ENCODE peak calls at places on chromosomes 5 and 9, in seven cellular contexts. E is dorsolateral prefrontal cortex, Z is pancreas, I is ovary, D is heart right ventricle, H is stomach, X is AG04450. M is an unnamed sample.

GRCh38 chr5:173718469-173718868 is 102.0 kb upstream of the BOD1 start:
- DNase-seq in I (no peak), D (no peak), E (no peak), X (no peak), H (no peak), Z (no peak), M (no peak)

GRCh38 chr9:137085918-137086530 is 761 bp upstream of the MAN1B1 start:
- DNase-seq in I (peak; percentile 45), H (peak; percentile 44), Z (peak; percentile 56), E (no peak), X (no peak), D (peak; percentile 45), M (no peak)

GRCh38 chr5:115309751-115310370 is 13.4 kb upstream of the CCDC112 start:
- DNase-seq in X (peak; percentile 7), I (no peak), D (no peak), E (no peak), H (no peak), Z (no peak), M (no peak)

GRCh38 chr9:105557804-105558610 is at the start of gene FKTN:
- DNase-seq in I (peak; percentile 84), X (peak; percentile 47), H (peak; percentile 90), E (peak; percentile 88), Z (peak; percentile 89), D (peak; percentile 91), M (peak; percentile 87)

GRCh38 chr9:137477778-137478612 is 18.9 kb upstream of the NSMF start:
- DNase-seq in I (no peak), H (no peak), Z (no peak), X (no peak), E (no peak), D (no peak), M (no peak)

GRCh38 chr9:88396836-88397577 is 8.8 kb downstream of the SPIN1 start:
- DNase-seq in H (no peak), Z (no peak), D (no peak), I (no peak), E (no peak), X (no peak), M (no peak)

GRCh38 chr5:94807985-94808384 is 189.5 kb downstream of the SLF1 start:
- DNase-seq in X (no peak), E (peak; percentile 59), I (no peak), Z (no peak), H (no peak), D (no peak), M (no peak)

GRCh38 chr9:19615036-19615435 is 173.8 kb downstream of the SLC24A2 start:
- DNase-seq in E (peak; percentile 11), X (no peak), H (no peak), Z (no peak), D (no peak), I (no peak), M (no peak)

GRCh38 chr9:89502038-89502601 is 4.2 kb upstream of the SEMA4D start:
- DNase-seq in Z (no peak), X (no peak), I (no peak), D (no peak), H (no peak), E (no peak), M (no peak)

GRCh38 chr5:5242056-5242455 is 101.9 kb downstream of the ADAMTS16 start:
- DNase-seq in I (no peak), X (no peak), Z (no peak), E (no peak), H (no peak), D (no peak), M (no peak)

GRCh38 chr9:34496149-34496712 is 26.6 kb downstream of the ENHO start:
- DNase-seq in D (no peak), H (no peak), X (no peak), I (no peak), Z (no peak), E (no peak), M (no peak)

GRCh38 chr5:77774981-77775772 is 962 bp downstream of the TBCA start:
- DNase-seq in I (no peak), X (peak; percentile 8), Z (no peak), D (no peak), H (no peak), E (no peak), M (peak; percentile 42)

GRCh38 chr5:133343196-133343595 is 269.1 kb downstream of the FSTL4 start:
- DNase-seq in Z (no peak), D (no peak), E (no peak), X (no peak), H (no peak), I (no peak), M (no peak)

GRCh38 chr5:151060742-151061141 is 20.1 kb downstream of the TNIP1 start:
- DNase-seq in X (no peak), H (no peak), D (no peak), I (no peak), E (no peak), Z (no peak), M (no peak)

GRCh38 chr5:90888511-90889324 is 330.1 kb downstream of the ADGRV1 start:
- DNase-seq in X (no peak), I (no peak), H (no peak), D (no peak), Z (no peak), E (no peak), M (no peak)

GRCh38 chr9:82923410-82924242 is 139.3 kb downstream of the RASEF start:
- DNase-seq in H (no peak), D (no peak), I (no peak), X (no peak), E (no peak), Z (no peak), M (peak; percentile 32)

GRCh38 chr5:132439521-132440206 is 50.9 kb downstream of the IRF1 start:
- DNase-seq in E (peak; percentile 21), Z (no peak), H (no peak), X (peak; percentile 83), I (peak; percentile 87), D (peak; percentile 79), M (peak; percentile 84)

GRCh38 chr5:163682226-163682625 is 176.8 kb downstream of the MAT2B start:
- DNase-seq in D (no peak), Z (no peak), H (no peak), E (no peak), I (no peak), X (no peak), M (no peak)

DNA sequence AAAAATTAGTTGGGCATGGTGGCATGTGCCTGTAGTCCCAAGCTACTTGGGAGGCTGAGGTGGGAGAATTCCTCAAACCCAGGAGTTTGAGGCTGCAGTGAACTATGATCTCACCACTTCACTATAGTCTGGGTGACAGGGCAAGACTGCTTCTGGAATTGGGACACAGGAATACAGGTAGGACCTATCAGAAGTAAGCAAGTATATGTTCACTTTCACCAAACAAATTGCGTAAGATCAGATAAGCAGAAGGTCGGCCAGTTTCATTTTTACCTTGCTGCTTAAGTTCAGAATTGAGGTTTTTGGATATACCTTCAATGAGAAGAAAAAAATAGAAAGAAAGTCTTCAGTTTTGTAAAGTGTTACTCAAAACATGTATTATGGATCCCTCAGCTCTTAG is 171.7 kb downstream of the MAT2B start:
- DNase-seq in I (no peak), H (no peak), E (no peak), X (no peak), D (no peak), Z (no peak), M (no peak)
- TF ChIP-seq CTCF in I (no peak), H (no peak), E (no peak), X (no peak), D (no peak), Z (no peak), M (no peak)

GRCh38 chr5:112420111-112420864 is 1.2 kb upstream of the EPB41L4A start:
- DNase-seq in X (no peak), E (peak; percentile 20), D (peak; percentile 86), I (peak; percentile 69), H (peak; percentile 88), Z (peak; percentile 85), M (peak; percentile 38)

GRCh38 chr5:112418412-112419049 is 546 bp downstream of the EPB41L4A start:
- DNase-seq in E (no peak), H (no peak), X (no peak), D (peak; percentile 9), I (peak; percentile 16), Z (peak; percentile 13), M (no peak)

GRCh38 chr5:112419596-112420110 is 576 bp upstream of the EPB41L4A start:
- DNase-seq in X (no peak), H (peak; percentile 69), Z (peak; percentile 59), I (peak; percentile 47), D (peak; percentile 74), E (no peak), M (no peak)

GRCh38 chr5:112417931-112418358 is 1.1 kb downstream of the EPB41L4A start:
- DNase-seq in D (peak; percentile 78), E (no peak), Z (peak; percentile 32), H (peak; percentile 49), X (no peak), I (peak; percentile 29), M (peak; percentile 30)

DNA sequence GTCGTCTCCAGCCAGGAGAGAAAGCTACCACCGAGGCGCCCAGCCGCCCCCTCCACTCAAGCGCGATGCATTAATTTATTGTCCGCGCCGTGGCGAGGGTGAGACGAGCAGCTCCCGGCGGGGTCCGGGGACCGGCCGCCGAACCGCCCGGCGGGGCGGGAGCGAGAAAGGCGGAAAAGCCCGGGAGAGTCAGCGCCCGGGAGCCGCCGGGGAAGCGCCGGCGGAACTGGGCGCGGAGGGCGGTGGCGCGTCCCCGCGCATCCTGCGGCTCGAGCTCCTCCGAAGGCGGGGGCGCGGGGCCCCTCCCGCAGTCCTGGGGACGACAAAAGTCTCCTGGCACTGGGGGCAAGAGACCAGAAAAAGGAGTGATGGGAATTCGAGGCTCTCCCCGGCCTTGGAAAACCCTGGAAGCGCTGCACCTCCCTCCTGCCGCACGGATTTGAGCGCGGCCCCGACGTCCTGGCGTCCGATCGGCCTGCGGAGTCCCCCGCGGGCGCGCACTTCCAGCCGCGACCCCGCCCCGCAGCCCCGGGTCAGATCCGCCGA is at the start of gene EPB41L4A:
- DNase-seq in Z (peak; percentile 26), D (peak; percentile 46), X (no peak), I (peak; percentile 20), H (peak; percentile 29), E (no peak), M (no peak)
- H3K27me3 ChIP-seq in Z (no peaks in the 10 kb centered on the region), D (no peaks in the 10 kb centered on the region), X (peaks cover 30% of the 10 kb centered on the region), I (no peaks in the 10 kb centered on the region), H (peaks cover 7% of the 10 kb centered on the region), E (no peaks in the 10 kb centered on the region), M (peaks cover 19% of the 10 kb centered on the region)

GRCh38 chr5:172451771-172452197 is 2.5 kb downstream of the SH3PXD2B start:
- DNase-seq in D (no peak), X (no peak), E (no peak), Z (no peak), H (peak; percentile 21), I (peak; percentile 70), M (peak; percentile 79)
- H3K4me3 ChIP-seq in D (no peak overlapping the region), X (peak overlapping the region; percentile 28), E (no peak overlapping the region), Z (no peak overlapping the region), H (peak overlapping the region; percentile 92), I (no peak overlapping the region), M (no peak overlapping the region)

DNA sequence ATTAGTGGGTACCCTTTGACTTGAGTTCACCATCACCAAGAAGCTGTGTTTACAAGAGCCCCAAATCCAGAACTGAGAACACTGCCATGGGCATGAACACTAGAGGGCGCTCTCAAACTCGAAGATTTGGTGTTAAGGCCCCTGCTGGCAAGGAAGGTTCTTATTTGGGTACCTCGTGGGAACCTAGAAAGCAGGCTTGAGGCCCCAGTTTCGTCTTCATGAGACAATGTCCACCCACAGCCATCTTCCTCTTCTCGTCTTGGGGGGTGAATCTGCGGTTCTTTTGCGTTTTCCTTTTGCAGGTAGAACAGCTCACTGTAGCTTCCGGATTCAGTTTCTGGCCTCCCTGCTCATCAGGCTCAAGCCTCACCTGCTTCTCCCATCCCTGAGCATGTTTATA is 184.0 kb downstream of the SEMA5A start:
- DNase-seq in H (peak; percentile 54), I (peak; percentile 37), X (no peak), Z (peak; percentile 59), D (peak; percentile 36), E (no peak), M (peak; percentile 24)
- TF ChIP-seq CTCF in H (peak; percentile 44), I (no peak), X (peak; percentile 51), Z (peak; percentile 66), D (peak; percentile 64), E (peak; percentile 70), M (peak; percentile 87)